ENCODE peak calls at places on chromosomes 7 and 10, in eight cellular contexts. B is HEK293T; R is HCEC 1CT; O is cardiac muscle cell; A is ecto neural progenitor cell; H is GM20000; N is activated T-cell treated with anti-CD3 and anti-CD28 coated beads, Interleukin-2, amount 50 U/mL, for 72 hours; K is Caco-2. D is an unnamed sample.

GRCh38 chr10:79946270-79947082 is 2.4 kb downstream of the SFTPD start:
- DNase-seq in A (peak), B (peak), K (no peak), R (no peak), N (no peak), H (no peak), O (no peak), D (no peak)

GRCh38 chr10:109820620-109821405 is 102.5 kb downstream of the XPNPEP1 start:
- DNase-seq in N (no peak), K (no peak), H (no peak), B (no peak), O (no peak), A (no peak), R (no peak), D (no peak)

GRCh38 chr10:71623098-71623985 is 96.2 kb downstream of the C10orf105 start:
- DNase-seq in N (no peak), A (no peak), R (peak), K (peak), O (peak), B (peak), H (peak), D (no peak)

GRCh38 chr10:91493313-91493712 is 83.2 kb downstream of the HECTD2 start:
- DNase-seq in K (no peak), O (peak), N (no peak), B (no peak), A (no peak), H (peak), R (peak), D (no peak)

GRCh38 chr7:108109216-108109908 is 20.8 kb downstream of the LAMB4 start:
- DNase-seq in H (peak), R (peak), K (no peak), A (no peak), B (no peak), N (peak), O (peak), D (no peak)

GRCh38 chr10:132711618-132712051 is 74.3 kb downstream of the NKX6-2 start:
- DNase-seq in H (no peak), R (no peak), A (no peak), N (no peak), O (no peak), B (no peak), K (no peak), D (no peak)

GRCh38 chr7:105279688-105280007 is 109.1 kb downstream of the SRPK2 start:
- DNase-seq in N (no peak), H (peak), O (no peak), R (no peak), A (no peak), K (no peak), B (no peak), D (no peak)

GRCh38 chr10:26378763-26379361 is 59.3 kb upstream of the APBB1IP start:
- DNase-seq in K (no peak), B (no peak), A (no peak), H (no peak), O (no peak), R (no peak), N (no peak), D (no peak)

GRCh38 chr7:82859106-82859850 is 303.4 kb downstream of the PCLO start:
- DNase-seq in K (no peak), N (no peak), A (no peak), H (no peak), R (peak), O (no peak), B (no peak), D (no peak)

GRCh38 chr10:75664968-75665367 is 233.5 kb downstream of the LRMDA start:
- DNase-seq in O (no peak), A (no peak), N (no peak), B (no peak), R (no peak), H (no peak), K (no peak), D (no peak)

GRCh38 chr10:43404675-43405221 is 4.2 kb downstream of the HNRNPF start:
- DNase-seq in R (no peak), B (no peak), H (no peak), A (no peak), K (no peak), N (no peak), O (no peak), D (no peak)

GRCh38 chr10:78756604-78757442 is 311.9 kb upstream of the ZMIZ1 start:
- DNase-seq in O (peak), B (no peak), H (no peak), K (no peak), R (peak), A (no peak), N (peak), D (no peak)

GRCh38 chr7:133770863-133771492 is 356.2 kb upstream of the LRGUK start:
- DNase-seq in N (no peak), A (no peak), K (no peak), R (peak), H (no peak), B (no peak), O (peak), D (no peak)

GRCh38 chr7:25906003-25906402 is 246.0 kb upstream of the NFE2L3 start:
- DNase-seq in H (no peak), N (no peak), O (no peak), R (no peak), A (no peak), B (no peak), K (no peak), D (no peak)

GRCh38 chr7:141039366-141039765 is 24.6 kb upstream of the MRPS33 start:
- DNase-seq in K (no peak), B (no peak), A (no peak), R (peak), N (no peak), H (no peak), O (no peak), D (no peak)

GRCh38 chr10:125795637-125796190 is 20.1 kb upstream of the MMP21 start:
- DNase-seq in R (no peak), A (no peak), H (no peak), N (no peak), K (no peak), O (no peak), B (no peak), D (no peak)

GRCh38 chr7:132618956-132619305 is 42.7 kb upstream of the PLXNA4 start:
- DNase-seq in O (peak), N (no peak), K (no peak), B (no peak), A (no peak), H (no peak), R (no peak), D (no peak)

GRCh38 chr7:157703131-157703530 is 366.3 kb downstream of the DNAJB6 start:
- DNase-seq in O (no peak), R (no peak), K (no peak), B (no peak), N (no peak), A (peak), H (no peak), D (no peak)

GRCh38 chr10:70939397-70939796 is 51.0 kb upstream of the PCBD1 start:
- DNase-seq in O (no peak), A (no peak), K (no peak), H (no peak), N (no peak), B (no peak), R (no peak), D (no peak)

GRCh38 chr7:26434974-26435373 is 143.3 kb downstream of the SNX10 start:
- DNase-seq in H (no peak), K (no peak), O (no peak), N (no peak), B (no peak), A (no peak), R (no peak), D (no peak)

GRCh38 chr10:80194373-80195045 is 10.8 kb downstream of the ANXA11 start:
- DNase-seq in K (no peak), O (no peak), R (no peak), H (no peak), B (no peak), N (no peak), A (no peak), D (no peak)

GRCh38 chr10:61733358-61733940 is 70.7 kb downstream of the CABCOCO1 start:
- DNase-seq in O (peak), K (no peak), H (peak), R (peak), B (peak), N (no peak), A (no peak), D (no peak)

GRCh38 chr7:132655071-132655761 is 78.9 kb upstream of the PLXNA4 start:
- DNase-seq in A (no peak), N (peak), K (no peak), O (peak), R (no peak), H (peak), B (no peak), D (no peak)

GRCh38 chr10:33421789-33422188 is 87.3 kb upstream of the NRP1 start:
- DNase-seq in K (no peak), A (no peak), N (no peak), R (peak), O (peak), H (no peak), B (no peak), D (no peak)

GRCh38 chr7:44489955-44490350 is 505 bp downstream of the NUDCD3 start:
- DNase-seq in A (no peak), N (peak), H (no peak), B (no peak), K (no peak), O (peak), R (peak), D (peak)

GRCh38 chr7:114416089-114416990 is 1.7 kb downstream of the FOXP2 start:
- DNase-seq in A (no peak), R (peak), N (no peak), K (no peak), B (no peak), O (no peak), H (no peak), D (no peak)

GRCh38 chr10:3961082-3961481 is 176.1 kb upstream of the KLF6 start:
- DNase-seq in N (peak), K (no peak), A (no peak), O (no peak), H (no peak), R (no peak), B (no peak), D (peak)

GRCh38 chr7:101094376-101094775 is 9.1 kb downstream of the TRIM56 start:
- DNase-seq in H (no peak), O (no peak), R (no peak), B (no peak), N (no peak), K (no peak), A (no peak), D (no peak)

GRCh38 chr7:41006591-41006990 is 696.3 kb downstream of the INHBA start:
- DNase-seq in N (no peak), A (no peak), K (no peak), H (no peak), R (peak), O (peak), B (no peak), D (no peak)

GRCh38 chr10:112140110-112140755 is 43.3 kb downstream of the GPAM start:
- DNase-seq in A (peak), H (peak), B (peak), O (peak), R (peak), N (peak), K (peak), D (peak)

GRCh38 chr7:155369766-155370165 is 72.1 kb downstream of the INSIG1 start:
- DNase-seq in A (no peak), R (no peak), H (no peak), O (no peak), N (no peak), K (no peak), B (no peak), D (no peak)

GRCh38 chr10:114413398-114413797 is 9.1 kb upstream of the AFAP1L2 start:
- DNase-seq in N (no peak), B (no peak), H (no peak), K (no peak), A (no peak), O (peak), R (no peak), D (no peak)

D was measured in GM12864.